ENCODE peak calls at places on chromosomes 1 and 21, in six cellular contexts. One of them, this sample, is unnamed.

GRCh38 chr1:172483448-172483847 is 39.6 kb upstream of the PIGC start:
- DNase-seq in A549: no peak
- DNase-seq in left ventricle myocardium inferior: no peak
- DNase-seq in heart left ventricle: no peak
- DNase-seq in astrocyte of the spinal cord: no peak
- DNase-seq in AG04449: no peak
- DNase-seq in this sample: no peak

GRCh38 chr1:173201968-173202367 is 5.2 kb downstream of the TNFSF4 start:
- DNase-seq in left ventricle myocardium inferior: no peak
- DNase-seq in heart left ventricle: no peak
- DNase-seq in astrocyte of the spinal cord: no peak
- DNase-seq in AG04449: no peak
- DNase-seq in A549: no peak
- DNase-seq in this sample: no peak

GRCh38 chr1:109832935-109833334 is 69.2 kb upstream of the EPS8L3 start:
- DNase-seq in left ventricle myocardium inferior: no peak
- DNase-seq in heart left ventricle: no peak
- DNase-seq in astrocyte of the spinal cord: no peak
- DNase-seq in A549: no peak
- DNase-seq in AG04449: no peak
- DNase-seq in this sample: no peak

GRCh38 chr1:34824817-34825454 is 32.1 kb downstream of the GJA4 start:
- DNase-seq in left ventricle myocardium inferior: no peak
- DNase-seq in astrocyte of the spinal cord: no peak
- DNase-seq in heart left ventricle: no peak
- DNase-seq in A549: no peak
- DNase-seq in AG04449: no peak
- DNase-seq in this sample: no peak

GRCh38 chr1:168408531-168409242 is 128.0 kb downstream of the TBX19 start:
- DNase-seq in A549: peak; percentile 35
- DNase-seq in astrocyte of the spinal cord: peak; percentile 53
- DNase-seq in AG04449: no peak
- DNase-seq in left ventricle myocardium inferior: no peak
- DNase-seq in heart left ventricle: no peak
- DNase-seq in this sample: peak; percentile 9

GRCh38 chr1:176222196-176222595 is 15.1 kb upstream of the COP1 start:
- DNase-seq in left ventricle myocardium inferior: no peak
- DNase-seq in A549: no peak
- DNase-seq in astrocyte of the spinal cord: no peak
- DNase-seq in heart left ventricle: no peak
- DNase-seq in AG04449: no peak
- DNase-seq in this sample: no peak

GRCh38 chr1:46244656-46245371 is 2.7 kb upstream of the RAD54L start:
- DNase-seq in heart left ventricle: no peak
- DNase-seq in left ventricle myocardium inferior: no peak
- DNase-seq in A549: peak; percentile 17
- DNase-seq in astrocyte of the spinal cord: no peak
- DNase-seq in AG04449: no peak
- DNase-seq in this sample: peak; percentile 43

GRCh38 chr1:17611991-17612390 is 72.5 kb downstream of the ARHGEF10L start:
- DNase-seq in astrocyte of the spinal cord: peak; percentile 40
- DNase-seq in AG04449: peak; percentile 59
- DNase-seq in left ventricle myocardium inferior: no peak
- DNase-seq in A549: no peak
- DNase-seq in heart left ventricle: no peak
- DNase-seq in this sample: no peak

DNA sequence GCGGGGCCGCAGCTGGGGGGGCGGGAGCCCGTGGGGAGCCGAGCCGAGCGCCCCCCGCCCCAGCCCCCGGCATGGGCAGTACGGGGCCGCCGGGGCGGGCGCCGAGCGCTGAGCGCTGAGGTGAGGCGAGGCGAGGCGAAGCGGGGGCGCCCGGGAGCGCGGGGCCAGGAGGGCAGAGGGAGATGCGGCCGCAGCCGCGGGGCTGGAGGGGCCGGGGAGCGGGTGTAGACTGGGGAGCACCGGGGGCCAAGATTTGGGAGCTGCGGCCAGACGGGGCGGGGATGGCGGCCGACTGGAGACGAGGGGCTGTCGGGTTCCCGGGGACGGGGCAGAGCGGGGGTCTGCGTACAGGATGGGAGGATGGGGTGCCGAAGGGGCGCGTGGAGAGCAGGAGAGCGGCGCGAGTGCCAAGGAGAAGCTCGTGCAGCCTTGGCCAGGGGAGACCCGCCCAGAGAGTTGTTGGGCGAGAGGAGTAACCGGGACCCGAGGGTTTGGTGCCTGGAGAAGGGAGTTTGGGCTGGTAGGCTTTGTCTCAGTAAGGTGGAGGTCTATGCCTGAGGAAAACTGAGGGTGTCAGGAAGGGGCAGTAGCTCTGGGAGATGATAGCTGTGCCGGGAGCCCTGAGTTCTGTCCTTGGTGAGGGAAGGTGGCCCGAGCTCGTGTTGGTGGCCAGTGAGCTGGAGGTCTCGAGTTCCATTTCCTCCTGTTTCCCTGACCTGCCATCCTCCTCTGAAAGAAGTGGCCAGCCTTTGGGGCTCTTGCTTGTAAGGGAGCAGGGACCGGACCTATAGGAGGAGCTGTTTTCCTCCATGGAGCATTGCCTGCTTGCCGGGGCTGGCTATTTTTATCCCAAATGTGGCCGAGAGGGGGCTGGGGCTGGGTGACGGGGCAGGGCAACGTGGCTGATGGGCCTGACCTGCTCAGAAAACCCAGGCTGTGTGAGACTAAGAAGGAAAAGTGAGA is 539 bp downstream of the ATP8B2 start:
- DNase-seq in left ventricle myocardium inferior: peak; percentile 63
- DNase-seq in AG04449: peak; percentile 59
- DNase-seq in astrocyte of the spinal cord: peak; percentile 88
- DNase-seq in heart left ventricle: peak; percentile 79
- DNase-seq in A549: peak; percentile 88
- DNase-seq in this sample: peak; percentile 87
- TF ChIP-seq CTCF in left ventricle myocardium inferior: peak; percentile 65
- TF ChIP-seq CTCF in AG04449: peak; percentile 78
- TF ChIP-seq CTCF in astrocyte of the spinal cord: peak; percentile 75
- TF ChIP-seq CTCF in heart left ventricle: peak; percentile 69
- TF ChIP-seq CTCF in A549: peak; percentile 57
- TF ChIP-seq CTCF in this sample: peak; percentile 65

DNA sequence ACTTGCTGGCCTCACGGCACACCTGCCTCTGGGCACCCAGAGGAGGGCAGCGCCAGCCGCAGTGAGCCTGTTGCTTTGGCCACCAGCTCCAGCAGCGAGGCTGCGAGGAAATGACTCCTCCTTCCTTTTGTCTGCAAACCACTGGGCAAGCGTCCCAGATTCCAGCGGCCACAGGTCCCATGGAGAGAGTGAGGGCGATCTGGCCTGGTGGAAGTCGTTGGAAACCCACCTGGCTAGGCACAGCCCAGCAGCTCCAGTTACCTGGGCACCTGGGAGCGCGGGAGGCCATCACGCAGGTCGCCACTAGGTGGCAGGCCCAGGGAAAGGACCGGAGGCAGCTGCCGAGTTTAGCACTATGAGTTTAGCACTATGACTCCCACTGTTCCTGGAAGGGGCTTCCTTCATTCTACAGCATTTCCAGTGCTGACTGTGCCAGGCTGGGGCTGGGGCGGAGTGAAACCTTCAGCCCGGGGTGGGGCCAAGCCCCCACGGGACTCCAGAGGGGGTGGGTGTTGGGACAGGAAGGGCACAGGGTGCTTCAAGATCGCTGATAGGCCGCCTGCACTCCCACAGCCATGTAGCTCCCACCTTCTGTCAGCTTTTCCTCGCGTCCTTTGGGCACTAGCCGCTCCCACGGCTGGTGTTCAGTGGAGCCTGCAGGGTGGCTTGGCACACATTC is 1.1 kb upstream of the ESPN start:
- DNase-seq in left ventricle myocardium inferior: no peak
- DNase-seq in A549: peak; percentile 52
- DNase-seq in astrocyte of the spinal cord: peak; percentile 64
- DNase-seq in AG04449: no peak
- DNase-seq in heart left ventricle: no peak
- DNase-seq in this sample: peak; percentile 68
- H3K4me3 ChIP-seq in left ventricle myocardium inferior: peak overlapping the region; percentile 7
- H3K4me3 ChIP-seq in A549: peak overlapping the region; percentile 35
- H3K4me3 ChIP-seq in astrocyte of the spinal cord: no peak overlapping the region
- H3K4me3 ChIP-seq in AG04449: no peak overlapping the region
- H3K4me3 ChIP-seq in heart left ventricle: no peak overlapping the region
- H3K4me3 ChIP-seq in this sample: no peak overlapping the region

GRCh38 chr21:41776778-41777177 is 9.9 kb upstream of the RIPK4 start:
- DNase-seq in left ventricle myocardium inferior: no peak
- DNase-seq in heart left ventricle: no peak
- DNase-seq in astrocyte of the spinal cord: no peak
- DNase-seq in A549: no peak
- DNase-seq in AG04449: no peak
- DNase-seq in this sample: no peak
- TF ChIP-seq CTCF in left ventricle myocardium inferior: no peak
- TF ChIP-seq CTCF in heart left ventricle: no peak
- TF ChIP-seq CTCF in astrocyte of the spinal cord: no peak
- TF ChIP-seq CTCF in A549: no peak
- TF ChIP-seq CTCF in AG04449: no peak
- TF ChIP-seq CTCF in this sample: no peak

GRCh38 chr1:44723064-44723463 is 7.9 kb downstream of the RNU5D-1 start:
- DNase-seq in left ventricle myocardium inferior: no peak
- DNase-seq in A549: no peak
- DNase-seq in heart left ventricle: no peak
- DNase-seq in AG04449: no peak
- DNase-seq in astrocyte of the spinal cord: no peak
- DNase-seq in this sample: no peak

GRCh38 chr1:44719318-44719717 is 11.7 kb downstream of the RNU5D-1 start:
- DNase-seq in heart left ventricle: no peak
- DNase-seq in left ventricle myocardium inferior: no peak
- DNase-seq in AG04449: no peak
- DNase-seq in A549: no peak
- DNase-seq in astrocyte of the spinal cord: no peak
- DNase-seq in this sample: no peak

GRCh38 chr1:44723496-44724407 is 7.2 kb downstream of the RNU5D-1 start:
- DNase-seq in left ventricle myocardium inferior: peak; percentile 29
- DNase-seq in AG04449: no peak
- DNase-seq in A549: no peak
- DNase-seq in astrocyte of the spinal cord: no peak
- DNase-seq in heart left ventricle: no peak
- DNase-seq in this sample: no peak

GRCh38 chr1:44720281-44720680 is 10.7 kb downstream of the RNU5D-1 start:
- DNase-seq in left ventricle myocardium inferior: no peak
- DNase-seq in A549: no peak
- DNase-seq in heart left ventricle: no peak
- DNase-seq in astrocyte of the spinal cord: no peak
- DNase-seq in AG04449: no peak
- DNase-seq in this sample: no peak

GRCh38 chr1:44721521-44722361 is 9.2 kb downstream of the RNU5D-1 start:
- DNase-seq in heart left ventricle: no peak
- DNase-seq in left ventricle myocardium inferior: peak; percentile 23
- DNase-seq in astrocyte of the spinal cord: peak; percentile 96
- DNase-seq in AG04449: peak; percentile 51
- DNase-seq in A549: peak; percentile 95
- DNase-seq in this sample: peak; percentile 96
- H3K4me3 ChIP-seq in heart left ventricle: no peak overlapping the region
- H3K4me3 ChIP-seq in left ventricle myocardium inferior: no peak overlapping the region
- H3K4me3 ChIP-seq in astrocyte of the spinal cord: no peak overlapping the region
- H3K4me3 ChIP-seq in AG04449: no peak overlapping the region
- H3K4me3 ChIP-seq in A549: no peak overlapping the region
- H3K4me3 ChIP-seq in this sample: no peak overlapping the region

GRCh38 chr1:155062702-155063411 is 683 bp upstream of the EFNA4 start:
- DNase-seq in astrocyte of the spinal cord: peak; percentile 50
- DNase-seq in heart left ventricle: peak; percentile 35
- DNase-seq in left ventricle myocardium inferior: peak; percentile 55
- DNase-seq in AG04449: no peak
- DNase-seq in A549: peak; percentile 72
- DNase-seq in this sample: peak; percentile 40
- TF ChIP-seq CTCF in astrocyte of the spinal cord: peak; percentile 93
- TF ChIP-seq CTCF in heart left ventricle: peak; percentile 71
- TF ChIP-seq CTCF in left ventricle myocardium inferior: peak; percentile 66
- TF ChIP-seq CTCF in AG04449: peak; percentile 83
- TF ChIP-seq CTCF in A549: peak; percentile 58
- TF ChIP-seq CTCF in this sample: peak; percentile 57

DNA sequence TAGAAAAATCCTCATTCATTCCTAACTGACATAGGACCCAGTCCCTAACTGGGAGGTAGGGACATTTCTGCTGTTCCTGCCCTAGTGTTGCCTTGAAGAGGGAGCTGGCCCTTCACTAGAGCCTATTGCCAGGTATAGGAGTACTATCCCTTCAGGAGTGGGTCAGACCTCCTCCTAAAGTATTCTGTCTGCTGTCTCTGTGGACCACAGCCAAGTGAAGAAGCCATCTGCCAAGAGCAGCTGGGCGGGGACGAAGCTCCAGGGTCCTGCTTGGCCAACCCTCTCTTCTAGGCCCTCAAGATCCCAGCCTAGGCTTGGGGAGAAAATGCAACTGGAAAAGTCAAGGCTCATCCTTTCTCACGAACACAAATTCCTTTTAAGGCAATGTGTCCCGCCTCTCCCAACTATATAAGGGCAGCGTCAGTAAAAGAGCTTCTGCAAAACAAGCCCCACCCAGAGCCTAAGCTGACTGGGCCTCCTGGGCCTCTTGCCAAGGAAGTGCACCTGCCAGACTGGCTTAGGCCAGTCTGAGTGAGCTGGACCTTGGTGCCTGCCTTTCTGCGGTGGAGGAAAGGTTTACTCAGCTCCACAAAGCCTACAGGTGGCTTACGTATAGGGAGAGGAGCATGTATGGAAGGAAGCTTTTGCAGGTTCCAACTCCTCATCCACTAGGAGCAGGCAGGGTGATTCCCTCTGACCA is 638 bp upstream of the TUFT1 start:
- DNase-seq in heart left ventricle: peak; percentile 68
- DNase-seq in left ventricle myocardium inferior: peak; percentile 59
- DNase-seq in AG04449: no peak
- DNase-seq in astrocyte of the spinal cord: peak; percentile 95
- DNase-seq in A549: peak; percentile 96
- DNase-seq in this sample: peak; percentile 95
- H3K4me3 ChIP-seq in heart left ventricle: peak overlapping the region; percentile 79
- H3K4me3 ChIP-seq in left ventricle myocardium inferior: peak overlapping the region; percentile 91
- H3K4me3 ChIP-seq in AG04449: peak overlapping the region; percentile 81
- H3K4me3 ChIP-seq in astrocyte of the spinal cord: peak overlapping the region; percentile 76
- H3K4me3 ChIP-seq in A549: peak overlapping the region; percentile 93
- H3K4me3 ChIP-seq in this sample: peak overlapping the region; percentile 78

GRCh38 chr21:31781737-31782136 is 49.8 kb upstream of the SCAF4 start:
- DNase-seq in AG04449: no peak
- DNase-seq in astrocyte of the spinal cord: peak; percentile 54
- DNase-seq in left ventricle myocardium inferior: peak; percentile 33
- DNase-seq in A549: peak; percentile 4
- DNase-seq in heart left ventricle: peak; percentile 51
- DNase-seq in this sample: peak; percentile 45

GRCh38 chr21:31786164-31786920 is 54.4 kb upstream of the SCAF4 start:
- DNase-seq in A549: no peak
- DNase-seq in left ventricle myocardium inferior: no peak
- DNase-seq in AG04449: no peak
- DNase-seq in heart left ventricle: no peak
- DNase-seq in astrocyte of the spinal cord: no peak
- DNase-seq in this sample: no peak

GRCh38 chr21:31777857-31778256 is 45.9 kb upstream of the SCAF4 start:
- DNase-seq in astrocyte of the spinal cord: no peak
- DNase-seq in AG04449: no peak
- DNase-seq in A549: no peak
- DNase-seq in left ventricle myocardium inferior: no peak
- DNase-seq in heart left ventricle: no peak
- DNase-seq in this sample: no peak

DNA sequence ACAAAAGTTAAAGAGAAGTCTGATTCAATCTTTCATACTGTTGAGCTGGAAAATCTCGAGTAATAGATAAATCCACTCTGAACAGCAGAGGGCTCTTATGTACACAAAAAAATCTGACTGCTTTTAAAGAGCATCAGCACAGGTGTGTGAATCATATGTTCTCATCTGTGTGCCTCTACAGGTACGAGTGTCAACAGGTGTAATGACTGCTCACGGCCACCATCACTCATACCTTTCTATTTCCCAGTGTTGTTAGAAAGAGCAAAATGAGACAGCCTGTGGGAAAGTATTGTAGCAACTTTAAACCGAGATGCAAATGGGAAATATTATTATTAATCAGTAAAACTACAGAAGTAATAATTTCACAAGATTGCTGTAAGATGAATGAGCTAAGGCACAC is 49.0 kb upstream of the SCAF4 start:
- DNase-seq in AG04449: no peak
- DNase-seq in heart left ventricle: no peak
- DNase-seq in left ventricle myocardium inferior: no peak
- DNase-seq in A549: peak; percentile 10
- DNase-seq in astrocyte of the spinal cord: no peak
- DNase-seq in this sample: no peak
- TF ChIP-seq CTCF in AG04449: no peak
- TF ChIP-seq CTCF in heart left ventricle: no peak
- TF ChIP-seq CTCF in left ventricle myocardium inferior: no peak
- TF ChIP-seq CTCF in A549: peak; percentile 27
- TF ChIP-seq CTCF in astrocyte of the spinal cord: no peak
- TF ChIP-seq CTCF in this sample: no peak